ENCODE peak calls at places on chromosome 5, in seven cellular contexts. I is H1, V is Calu3, D is ovary, T is heart left ventricle, C is transverse colon, Z is MCF 10A. P is an unnamed sample.

GRCh38 chr5:1640276-1640898 is 116.6 kb upstream of the LPCAT1 start:
- DNase-seq in T (peak), Z (no peak), D (peak), V (no peak), I (no peak), C (no peak), P (no peak)

GRCh38 chr5:72878854-72879253 is 62.4 kb downstream of the TNPO1 start:
- DNase-seq in T (no peak), D (no peak), C (no peak), Z (no peak), I (no peak), V (no peak), P (no peak)

GRCh38 chr5:178375348-178375747 is 142.7 kb upstream of the PHYKPL start:
- DNase-seq in T (no peak), V (no peak), Z (no peak), D (no peak), I (no peak), C (no peak), P (no peak)

GRCh38 chr5:4370218-4370617 is 769.9 kb upstream of the ADAMTS16 start:
- DNase-seq in D (no peak), Z (no peak), T (no peak), V (no peak), I (no peak), C (no peak), P (no peak)

GRCh38 chr5:172313877-172314276 is 30.3 kb upstream of the UBTD2 start:
- DNase-seq in I (no peak), C (no peak), T (no peak), Z (no peak), V (no peak), D (no peak), P (no peak)

GRCh38 chr5:120139039-120139438 is 325.1 kb upstream of the PRR16 start:
- DNase-seq in Z (peak), D (no peak), T (no peak), I (no peak), C (no peak), V (peak), P (peak)

GRCh38 chr5:158234323-158235158 is 375.6 kb upstream of the CLINT1 start:
- DNase-seq in I (no peak), D (no peak), C (no peak), Z (peak), T (no peak), V (no peak), P (no peak)

GRCh38 chr5:15234366-15234765 is 265.6 kb upstream of the FBXL7 start:
- DNase-seq in D (no peak), Z (peak), T (no peak), C (no peak), V (no peak), I (peak), P (no peak)

GRCh38 chr5:37665272-37665671 is 174.6 kb downstream of the GDNF start:
- DNase-seq in Z (no peak), C (no peak), T (no peak), V (no peak), I (no peak), D (no peak), P (no peak)

GRCh38 chr5:154459015-154459414 is 13.2 kb downstream of the SAP30L start:
- DNase-seq in T (no peak), V (no peak), D (no peak), Z (no peak), I (no peak), C (no peak), P (no peak)

GRCh38 chr5:1755321-1755949 is 44.2 kb downstream of the MRPL36 start:
- DNase-seq in D (no peak), T (no peak), C (peak), I (no peak), V (no peak), Z (no peak), P (no peak)

GRCh38 chr5:5419291-5420210 is 2.9 kb upstream of the ICE1 start:
- DNase-seq in V (peak), T (no peak), I (no peak), Z (peak), D (peak), C (no peak), P (peak)

GRCh38 chr5:115463985-115464384 is 80.6 kb downstream of the FEM1C start:
- DNase-seq in T (no peak), Z (no peak), C (no peak), D (no peak), V (no peak), I (no peak), P (no peak)

GRCh38 chr5:147453901-147454814 is 55.7 kb downstream of the DPYSL3 start:
- DNase-seq in Z (peak), I (peak), V (peak), C (peak), D (peak), T (peak), P (no peak)

GRCh38 chr5:146340260-146341081 is 1.8 kb downstream of the POU4F3 start:
- DNase-seq in I (no peak), C (no peak), Z (peak), V (no peak), D (peak), T (peak), P (no peak)

GRCh38 chr5:17223375-17224185 is 6.1 kb downstream of the BASP1 start:
- DNase-seq in I (no peak), D (no peak), Z (no peak), V (no peak), C (no peak), T (no peak), P (no peak)

GRCh38 chr5:143673676-143674468 is 138.1 kb upstream of the HMHB1 start:
- DNase-seq in T (no peak), C (no peak), Z (no peak), D (no peak), V (no peak), I (no peak), P (no peak)

GRCh38 chr5:2863133-2863532 is 111.7 kb upstream of the IRX2 start:
- DNase-seq in V (no peak), C (no peak), T (no peak), I (no peak), Z (no peak), D (no peak), P (no peak)

GRCh38 chr5:75509956-75510355 is 1.5 kb downstream of the CERT1 start:
- DNase-seq in I (no peak), D (no peak), T (no peak), V (peak), C (no peak), Z (peak), P (no peak)

GRCh38 chr5:168366124-168366523 is 74.7 kb downstream of the WWC1 start:
- DNase-seq in Z (peak), D (no peak), I (no peak), V (no peak), T (no peak), C (no peak), P (peak)

GRCh38 chr5:66807743-66808142 is 211.6 kb downstream of the MAST4 start:
- DNase-seq in C (peak), D (no peak), Z (peak), I (no peak), V (peak), T (no peak), P (no peak)

GRCh38 chr5:133779828-133780475 is 167.6 kb upstream of the FSTL4 start:
- DNase-seq in Z (no peak), T (no peak), V (no peak), I (no peak), D (no peak), C (no peak), P (no peak)

GRCh38 chr5:16540421-16540820 is 74.8 kb upstream of the ZNF622 start:
- DNase-seq in Z (peak), I (no peak), T (no peak), D (no peak), V (no peak), C (no peak), P (peak)

GRCh38 chr5:14202462-14202861 is 59.3 kb downstream of the TRIO start:
- DNase-seq in C (peak), T (no peak), D (no peak), V (no peak), I (no peak), Z (no peak), P (no peak)

GRCh38 chr5:6820851-6821479 is 107.7 kb downstream of the TENT4A start:
- DNase-seq in Z (peak), T (no peak), C (peak), V (peak), D (no peak), I (peak), P (no peak)

GRCh38 chr5:96721351-96721970 is 59.3 kb downstream of the CAST start:
- DNase-seq in D (no peak), Z (peak), I (no peak), T (no peak), V (no peak), C (no peak), P (no peak)

GRCh38 chr5:65108786-65109743 is 340.3 kb downstream of the CWC27 start:
- DNase-seq in Z (no peak), T (no peak), C (no peak), V (no peak), D (no peak), I (no peak), P (peak)

GRCh38 chr5:113199122-113199905 is 222.7 kb downstream of the DCP2 start:
- DNase-seq in T (no peak), V (no peak), C (no peak), D (no peak), Z (peak), I (no peak), P (no peak)

GRCh38 chr5:12313602-12314001 is 409.4 kb upstream of the CTNND2 start:
- DNase-seq in I (no peak), C (no peak), Z (no peak), D (no peak), T (no peak), V (no peak), P (no peak)

GRCh38 chr5:119345861-119346260 is 10.0 kb upstream of the TNFAIP8 start:
- DNase-seq in Z (no peak), T (no peak), C (no peak), D (no peak), V (no peak), I (no peak), P (no peak)

GRCh38 chr5:115241881-115242642 is 20.6 kb downstream of the PGGT1B start:
- DNase-seq in T (no peak), I (no peak), C (no peak), Z (no peak), D (no peak), V (no peak), P (no peak)

GRCh38 chr5:103690676-103691075 is 128.1 kb upstream of the NUDT12 start:
- DNase-seq in C (no peak), T (no peak), D (no peak), I (no peak), Z (no peak), V (no peak), P (no peak)

GRCh38 chr5:132655821-132656773 is 1.9 kb upstream of the IL13 start:
- DNase-seq in T (no peak), Z (no peak), D (no peak), V (peak), C (no peak), I (no peak), P (no peak)

GRCh38 chr5:82074968-82075367 is 103.1 kb downstream of the ATG10 start:
- DNase-seq in T (no peak), D (no peak), Z (no peak), I (no peak), C (no peak), V (no peak), P (no peak)
- TF ChIP-seq CTCF in T (no peak), D (no peak), Z (no peak), I (no peak), C (no peak), V (no peak), P (no peak)

DNA sequence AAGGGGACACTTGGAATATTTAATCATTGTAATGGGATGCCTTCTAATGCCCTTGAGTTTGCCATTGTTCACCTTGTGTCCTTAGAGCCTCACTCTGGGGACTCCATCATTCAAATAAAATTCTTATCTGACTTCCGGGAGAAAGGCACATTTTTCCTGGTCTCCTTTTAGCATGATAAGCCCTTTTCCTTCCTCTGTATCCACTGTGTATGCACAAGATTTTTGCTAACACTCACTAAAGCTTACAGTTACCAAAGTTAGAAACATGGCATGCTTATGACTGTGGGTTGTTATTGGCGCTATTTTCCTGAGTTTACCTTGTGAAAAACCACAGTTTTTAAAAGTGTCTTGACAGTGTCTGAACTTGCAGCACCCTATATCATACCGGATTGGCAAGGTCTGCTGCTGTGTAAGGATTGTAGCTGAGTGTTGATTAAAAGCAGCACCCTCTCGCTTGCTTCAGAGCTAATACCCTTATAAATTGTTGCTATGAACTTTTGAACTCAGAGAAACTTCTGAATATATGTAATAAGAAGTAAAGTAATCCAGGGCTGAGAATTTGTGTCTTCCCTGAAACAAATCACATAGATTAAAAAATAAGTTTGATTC is 46.4 kb downstream of the SNCAIP start:
- DNase-seq in V (no peak), C (no peak), Z (no peak), D (no peak), I (no peak), T (no peak), P (no peak)
- TF ChIP-seq CTCF in V (no peak), C (no peak), Z (no peak), D (no peak), I (no peak), T (no peak), P (no peak)

GRCh38 chr5:84436866-84437265 is 52.2 kb upstream of the EDIL3 start:
- DNase-seq in C (no peak), Z (no peak), V (no peak), T (no peak), I (no peak), D (no peak), P (no peak)

GRCh38 chr5:84437673-84438315 is 53.1 kb upstream of the EDIL3 start:
- DNase-seq in I (no peak), Z (peak), C (no peak), V (peak), D (no peak), T (no peak), P (peak)

GRCh38 chr5:84433461-84433860 is 48.8 kb upstream of the EDIL3 start:
- DNase-seq in T (no peak), I (no peak), V (no peak), D (no peak), Z (no peak), C (no peak), P (no peak)

GRCh38 chr5:84438456-84438855 is 53.8 kb upstream of the EDIL3 start:
- DNase-seq in I (no peak), C (no peak), Z (no peak), V (no peak), D (no peak), T (no peak), P (no peak)
- TF ChIP-seq CTCF in I (no peak), C (no peak), Z (no peak), V (no peak), D (no peak), T (no peak), P (no peak)

DNA sequence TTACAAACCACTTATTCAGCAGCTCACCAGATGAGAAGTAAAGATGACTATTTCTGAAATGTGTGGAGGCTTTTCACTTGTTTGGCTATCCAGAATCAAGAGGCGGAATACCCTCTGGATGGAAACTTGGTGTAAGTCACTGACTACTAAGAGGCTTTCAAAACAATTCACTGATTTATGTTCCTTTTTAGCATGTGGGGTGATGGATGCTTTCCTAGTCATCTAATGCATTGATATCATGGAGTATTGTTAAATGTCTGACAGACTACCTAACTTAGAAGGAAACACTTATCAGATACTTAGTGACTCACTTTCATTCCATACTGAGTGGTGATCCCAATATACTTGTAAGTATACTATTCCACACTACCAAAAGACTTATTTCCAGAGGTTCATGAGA is 141.4 kb downstream of the PLK2 start:
- DNase-seq in C (no peak), Z (no peak), T (no peak), V (no peak), I (no peak), D (no peak), P (peak)
- TF ChIP-seq CTCF in C (no peak), Z (no peak), T (no peak), V (no peak), I (no peak), D (no peak), P (no peak)

P was measured in BJ.